ENCODE peak calls at places on chromosomes 1 and 21, in eight cellular contexts. One of them, this sample, is unnamed.
A peak's percentile ranks its signal among the peaks of the same experiment; 100 is the strongest.

GRCh38 chr1:147600119-147601111 is 59.1 kb downstream of the BCL9 start:
- DNase-seq in effector memory CD8-positive, alpha-beta T cell: peak; percentile 26
- DNase-seq in GM23248: peak; percentile 71
- DNase-seq in mesothelial cell of epicardium: no peak
- DNase-seq in activated CD4-positive, alpha-beta T cell treated with anti-CD3 and anti-CD28 coated beads for 24 hours: no peak
- DNase-seq in stimulated activated CD8-positive, alpha-beta memory T cell treated with anti-CD3 and anti-CD28 coated beads, Interleukin-7, amount 100 ng/mL, for 1 hour: no peak
- DNase-seq in fibroblast of lung: peak; percentile 39
- DNase-seq in NCI-H460: no peak
- DNase-seq in this sample: no peak

GRCh38 chr1:231192620-231193163 is 30.8 kb downstream of the TRIM67 start:
- DNase-seq in effector memory CD8-positive, alpha-beta T cell: no peak
- DNase-seq in GM23248: no peak
- DNase-seq in mesothelial cell of epicardium: no peak
- DNase-seq in activated CD4-positive, alpha-beta T cell treated with anti-CD3 and anti-CD28 coated beads for 24 hours: no peak
- DNase-seq in stimulated activated CD8-positive, alpha-beta memory T cell treated with anti-CD3 and anti-CD28 coated beads, Interleukin-7, amount 100 ng/mL, for 1 hour: no peak
- DNase-seq in fibroblast of lung: peak; percentile 48
- DNase-seq in NCI-H460: no peak
- DNase-seq in this sample: no peak

GRCh38 chr1:208084764-208085163 is 159.4 kb downstream of the PLXNA2 start:
- DNase-seq in effector memory CD8-positive, alpha-beta T cell: no peak
- DNase-seq in GM23248: no peak
- DNase-seq in mesothelial cell of epicardium: no peak
- DNase-seq in activated CD4-positive, alpha-beta T cell treated with anti-CD3 and anti-CD28 coated beads for 24 hours: no peak
- DNase-seq in stimulated activated CD8-positive, alpha-beta memory T cell treated with anti-CD3 and anti-CD28 coated beads, Interleukin-7, amount 100 ng/mL, for 1 hour: no peak
- DNase-seq in fibroblast of lung: no peak
- DNase-seq in NCI-H460: no peak
- DNase-seq in this sample: no peak

GRCh38 chr1:2956571-2956970 is 64.7 kb upstream of the ACTRT2 start:
- DNase-seq in effector memory CD8-positive, alpha-beta T cell: no peak
- DNase-seq in GM23248: no peak
- DNase-seq in mesothelial cell of epicardium: no peak
- DNase-seq in activated CD4-positive, alpha-beta T cell treated with anti-CD3 and anti-CD28 coated beads for 24 hours: no peak
- DNase-seq in stimulated activated CD8-positive, alpha-beta memory T cell treated with anti-CD3 and anti-CD28 coated beads, Interleukin-7, amount 100 ng/mL, for 1 hour: no peak
- DNase-seq in fibroblast of lung: no peak
- DNase-seq in NCI-H460: no peak
- DNase-seq in this sample: no peak

GRCh38 chr1:46190539-46190938 is 7.7 kb downstream of the POMGNT1 start:
- DNase-seq in effector memory CD8-positive, alpha-beta T cell: no peak
- DNase-seq in GM23248: no peak
- DNase-seq in mesothelial cell of epicardium: no peak
- DNase-seq in activated CD4-positive, alpha-beta T cell treated with anti-CD3 and anti-CD28 coated beads for 24 hours: no peak
- DNase-seq in stimulated activated CD8-positive, alpha-beta memory T cell treated with anti-CD3 and anti-CD28 coated beads, Interleukin-7, amount 100 ng/mL, for 1 hour: no peak
- DNase-seq in fibroblast of lung: no peak
- DNase-seq in NCI-H460: no peak
- DNase-seq in this sample: no peak

GRCh38 chr1:1437904-1438376 is 2.5 kb downstream of the VWA1 start:
- DNase-seq in effector memory CD8-positive, alpha-beta T cell: no peak
- DNase-seq in GM23248: peak; percentile 20
- DNase-seq in mesothelial cell of epicardium: no peak
- DNase-seq in activated CD4-positive, alpha-beta T cell treated with anti-CD3 and anti-CD28 coated beads for 24 hours: no peak
- DNase-seq in stimulated activated CD8-positive, alpha-beta memory T cell treated with anti-CD3 and anti-CD28 coated beads, Interleukin-7, amount 100 ng/mL, for 1 hour: no peak
- DNase-seq in fibroblast of lung: no peak
- DNase-seq in NCI-H460: no peak
- DNase-seq in this sample: no peak

GRCh38 chr1:43541721-43542401 is 11.2 kb downstream of the PTPRF start:
- DNase-seq in effector memory CD8-positive, alpha-beta T cell: no peak
- DNase-seq in GM23248: peak; percentile 52
- DNase-seq in mesothelial cell of epicardium: no peak
- DNase-seq in activated CD4-positive, alpha-beta T cell treated with anti-CD3 and anti-CD28 coated beads for 24 hours: no peak
- DNase-seq in stimulated activated CD8-positive, alpha-beta memory T cell treated with anti-CD3 and anti-CD28 coated beads, Interleukin-7, amount 100 ng/mL, for 1 hour: no peak
- DNase-seq in fibroblast of lung: peak; percentile 63
- DNase-seq in NCI-H460: no peak
- DNase-seq in this sample: no peak

GRCh38 chr1:67463298-67463960 is 33.2 kb upstream of the SERBP1 start:
- DNase-seq in effector memory CD8-positive, alpha-beta T cell: no peak
- DNase-seq in GM23248: no peak
- DNase-seq in mesothelial cell of epicardium: no peak
- DNase-seq in activated CD4-positive, alpha-beta T cell treated with anti-CD3 and anti-CD28 coated beads for 24 hours: no peak
- DNase-seq in stimulated activated CD8-positive, alpha-beta memory T cell treated with anti-CD3 and anti-CD28 coated beads, Interleukin-7, amount 100 ng/mL, for 1 hour: no peak
- DNase-seq in fibroblast of lung: peak; percentile 25
- DNase-seq in NCI-H460: no peak
- DNase-seq in this sample: no peak

GRCh38 chr1:10211805-10212405 is 1.5 kb downstream of the KIF1B start:
- DNase-seq in effector memory CD8-positive, alpha-beta T cell: no peak
- DNase-seq in GM23248: no peak
- DNase-seq in mesothelial cell of epicardium: no peak
- DNase-seq in activated CD4-positive, alpha-beta T cell treated with anti-CD3 and anti-CD28 coated beads for 24 hours: no peak
- DNase-seq in stimulated activated CD8-positive, alpha-beta memory T cell treated with anti-CD3 and anti-CD28 coated beads, Interleukin-7, amount 100 ng/mL, for 1 hour: no peak
- DNase-seq in fibroblast of lung: no peak
- DNase-seq in NCI-H460: no peak
- DNase-seq in this sample: no peak

GRCh38 chr21:42649122-42650032 is 4.0 kb upstream of the PDE9A start:
- DNase-seq in effector memory CD8-positive, alpha-beta T cell: no peak
- DNase-seq in GM23248: no peak
- DNase-seq in mesothelial cell of epicardium: no peak
- DNase-seq in activated CD4-positive, alpha-beta T cell treated with anti-CD3 and anti-CD28 coated beads for 24 hours: no peak
- DNase-seq in stimulated activated CD8-positive, alpha-beta memory T cell treated with anti-CD3 and anti-CD28 coated beads, Interleukin-7, amount 100 ng/mL, for 1 hour: no peak
- DNase-seq in fibroblast of lung: no peak
- DNase-seq in NCI-H460: no peak
- DNase-seq in this sample: no peak

GRCh38 chr1:181778630-181779285 is 282.8 kb downstream of the ZNF648 start:
- DNase-seq in effector memory CD8-positive, alpha-beta T cell: no peak
- DNase-seq in GM23248: no peak
- DNase-seq in mesothelial cell of epicardium: no peak
- DNase-seq in activated CD4-positive, alpha-beta T cell treated with anti-CD3 and anti-CD28 coated beads for 24 hours: no peak
- DNase-seq in stimulated activated CD8-positive, alpha-beta memory T cell treated with anti-CD3 and anti-CD28 coated beads, Interleukin-7, amount 100 ng/mL, for 1 hour: no peak
- DNase-seq in fibroblast of lung: no peak
- DNase-seq in NCI-H460: no peak
- DNase-seq in this sample: no peak

GRCh38 chr1:7584643-7585042 is 186.5 kb upstream of the VAMP3 start:
- DNase-seq in effector memory CD8-positive, alpha-beta T cell: no peak
- DNase-seq in GM23248: no peak
- DNase-seq in mesothelial cell of epicardium: no peak
- DNase-seq in activated CD4-positive, alpha-beta T cell treated with anti-CD3 and anti-CD28 coated beads for 24 hours: no peak
- DNase-seq in stimulated activated CD8-positive, alpha-beta memory T cell treated with anti-CD3 and anti-CD28 coated beads, Interleukin-7, amount 100 ng/mL, for 1 hour: no peak
- DNase-seq in fibroblast of lung: no peak
- DNase-seq in NCI-H460: no peak
- DNase-seq in this sample: no peak

GRCh38 chr1:29581256-29581655 is 344.9 kb downstream of the PTPRU start:
- DNase-seq in effector memory CD8-positive, alpha-beta T cell: no peak
- DNase-seq in GM23248: peak; percentile 28
- DNase-seq in mesothelial cell of epicardium: no peak
- DNase-seq in activated CD4-positive, alpha-beta T cell treated with anti-CD3 and anti-CD28 coated beads for 24 hours: no peak
- DNase-seq in stimulated activated CD8-positive, alpha-beta memory T cell treated with anti-CD3 and anti-CD28 coated beads, Interleukin-7, amount 100 ng/mL, for 1 hour: no peak
- DNase-seq in fibroblast of lung: no peak
- DNase-seq in NCI-H460: no peak
- DNase-seq in this sample: no peak

GRCh38 chr21:43806017-43806710 is 16.8 kb downstream of the RRP1 start:
- DNase-seq in effector memory CD8-positive, alpha-beta T cell: no peak
- DNase-seq in GM23248: no peak
- DNase-seq in mesothelial cell of epicardium: no peak
- DNase-seq in activated CD4-positive, alpha-beta T cell treated with anti-CD3 and anti-CD28 coated beads for 24 hours: no peak
- DNase-seq in stimulated activated CD8-positive, alpha-beta memory T cell treated with anti-CD3 and anti-CD28 coated beads, Interleukin-7, amount 100 ng/mL, for 1 hour: no peak
- DNase-seq in fibroblast of lung: no peak
- DNase-seq in NCI-H460: no peak
- DNase-seq in this sample: no peak

GRCh38 chr1:64041366-64042131 is 161.9 kb upstream of the UBE2U start:
- DNase-seq in effector memory CD8-positive, alpha-beta T cell: no peak
- DNase-seq in GM23248: no peak
- DNase-seq in mesothelial cell of epicardium: no peak
- DNase-seq in activated CD4-positive, alpha-beta T cell treated with anti-CD3 and anti-CD28 coated beads for 24 hours: no peak
- DNase-seq in stimulated activated CD8-positive, alpha-beta memory T cell treated with anti-CD3 and anti-CD28 coated beads, Interleukin-7, amount 100 ng/mL, for 1 hour: no peak
- DNase-seq in fibroblast of lung: no peak
- DNase-seq in NCI-H460: no peak
- DNase-seq in this sample: no peak

GRCh38 chr1:246893205-246893939 is 38.4 kb downstream of the AHCTF1 start:
- DNase-seq in effector memory CD8-positive, alpha-beta T cell: no peak
- DNase-seq in GM23248: no peak
- DNase-seq in mesothelial cell of epicardium: no peak
- DNase-seq in activated CD4-positive, alpha-beta T cell treated with anti-CD3 and anti-CD28 coated beads for 24 hours: no peak
- DNase-seq in stimulated activated CD8-positive, alpha-beta memory T cell treated with anti-CD3 and anti-CD28 coated beads, Interleukin-7, amount 100 ng/mL, for 1 hour: no peak
- DNase-seq in fibroblast of lung: no peak
- DNase-seq in NCI-H460: no peak
- DNase-seq in this sample: no peak

GRCh38 chr21:28111151-28111619 is 881.5 kb downstream of the LTN1 start:
- DNase-seq in effector memory CD8-positive, alpha-beta T cell: no peak
- DNase-seq in GM23248: peak; percentile 61
- DNase-seq in mesothelial cell of epicardium: no peak
- DNase-seq in activated CD4-positive, alpha-beta T cell treated with anti-CD3 and anti-CD28 coated beads for 24 hours: no peak
- DNase-seq in stimulated activated CD8-positive, alpha-beta memory T cell treated with anti-CD3 and anti-CD28 coated beads, Interleukin-7, amount 100 ng/mL, for 1 hour: no peak
- DNase-seq in fibroblast of lung: peak; percentile 99
- DNase-seq in NCI-H460: no peak
- DNase-seq in this sample: no peak

GRCh38 chr21:45886610-45887026 is 95.0 kb upstream of the COL6A1 start:
- DNase-seq in effector memory CD8-positive, alpha-beta T cell: no peak
- DNase-seq in GM23248: no peak
- DNase-seq in mesothelial cell of epicardium: no peak
- DNase-seq in activated CD4-positive, alpha-beta T cell treated with anti-CD3 and anti-CD28 coated beads for 24 hours: no peak
- DNase-seq in stimulated activated CD8-positive, alpha-beta memory T cell treated with anti-CD3 and anti-CD28 coated beads, Interleukin-7, amount 100 ng/mL, for 1 hour: no peak
- DNase-seq in fibroblast of lung: no peak
- DNase-seq in NCI-H460: no peak
- DNase-seq in this sample: no peak

GRCh38 chr1:177328251-177328650 is 157.5 kb downstream of the BRINP2 start:
- DNase-seq in effector memory CD8-positive, alpha-beta T cell: no peak
- DNase-seq in GM23248: peak; percentile 52
- DNase-seq in mesothelial cell of epicardium: no peak
- DNase-seq in activated CD4-positive, alpha-beta T cell treated with anti-CD3 and anti-CD28 coated beads for 24 hours: no peak
- DNase-seq in stimulated activated CD8-positive, alpha-beta memory T cell treated with anti-CD3 and anti-CD28 coated beads, Interleukin-7, amount 100 ng/mL, for 1 hour: no peak
- DNase-seq in fibroblast of lung: no peak
- DNase-seq in NCI-H460: no peak
- DNase-seq in this sample: no peak

GRCh38 chr1:110879758-110880606 is 7.0 kb downstream of the CD53 start:
- DNase-seq in effector memory CD8-positive, alpha-beta T cell: peak; percentile 49
- DNase-seq in GM23248: peak; percentile 16
- DNase-seq in mesothelial cell of epicardium: no peak
- DNase-seq in activated CD4-positive, alpha-beta T cell treated with anti-CD3 and anti-CD28 coated beads for 24 hours: peak; percentile 54
- DNase-seq in stimulated activated CD8-positive, alpha-beta memory T cell treated with anti-CD3 and anti-CD28 coated beads, Interleukin-7, amount 100 ng/mL, for 1 hour: peak; percentile 37
- DNase-seq in fibroblast of lung: no peak
- DNase-seq in NCI-H460: no peak
- DNase-seq in this sample: peak; percentile 76

GRCh38 chr1:155174334-155175280 is 958 bp downstream of the TRIM46 start:
- DNase-seq in effector memory CD8-positive, alpha-beta T cell: peak; percentile 34
- DNase-seq in GM23248: peak; percentile 45
- DNase-seq in mesothelial cell of epicardium: no peak
- DNase-seq in activated CD4-positive, alpha-beta T cell treated with anti-CD3 and anti-CD28 coated beads for 24 hours: peak; percentile 18
- DNase-seq in stimulated activated CD8-positive, alpha-beta memory T cell treated with anti-CD3 and anti-CD28 coated beads, Interleukin-7, amount 100 ng/mL, for 1 hour: no peak
- DNase-seq in fibroblast of lung: peak; percentile 34
- DNase-seq in NCI-H460: no peak
- DNase-seq in this sample: no peak

GRCh38 chr1:7899741-7900140 is 40.9 kb downstream of the TNFRSF9 start:
- DNase-seq in effector memory CD8-positive, alpha-beta T cell: no peak
- DNase-seq in GM23248: peak; percentile 33
- DNase-seq in mesothelial cell of epicardium: no peak
- DNase-seq in activated CD4-positive, alpha-beta T cell treated with anti-CD3 and anti-CD28 coated beads for 24 hours: no peak
- DNase-seq in stimulated activated CD8-positive, alpha-beta memory T cell treated with anti-CD3 and anti-CD28 coated beads, Interleukin-7, amount 100 ng/mL, for 1 hour: no peak
- DNase-seq in fibroblast of lung: no peak
- DNase-seq in NCI-H460: no peak
- DNase-seq in this sample: no peak

GRCh38 chr1:169959696-169960095 is 66.0 kb upstream of the SCYL3 start:
- DNase-seq in effector memory CD8-positive, alpha-beta T cell: no peak
- DNase-seq in GM23248: no peak
- DNase-seq in mesothelial cell of epicardium: no peak
- DNase-seq in activated CD4-positive, alpha-beta T cell treated with anti-CD3 and anti-CD28 coated beads for 24 hours: no peak
- DNase-seq in stimulated activated CD8-positive, alpha-beta memory T cell treated with anti-CD3 and anti-CD28 coated beads, Interleukin-7, amount 100 ng/mL, for 1 hour: no peak
- DNase-seq in fibroblast of lung: peak; percentile 8
- DNase-seq in NCI-H460: no peak
- DNase-seq in this sample: no peak

GRCh38 chr21:35395728-35396127 is 346.6 kb upstream of the RUNX1 start:
- DNase-seq in effector memory CD8-positive, alpha-beta T cell: no peak
- DNase-seq in GM23248: peak; percentile 16
- DNase-seq in mesothelial cell of epicardium: no peak
- DNase-seq in activated CD4-positive, alpha-beta T cell treated with anti-CD3 and anti-CD28 coated beads for 24 hours: no peak
- DNase-seq in stimulated activated CD8-positive, alpha-beta memory T cell treated with anti-CD3 and anti-CD28 coated beads, Interleukin-7, amount 100 ng/mL, for 1 hour: no peak
- DNase-seq in fibroblast of lung: no peak
- DNase-seq in NCI-H460: no peak
- DNase-seq in this sample: no peak

GRCh38 chr21:34797202-34797527 is 128.4 kb downstream of the CLIC6 start:
- DNase-seq in effector memory CD8-positive, alpha-beta T cell: no peak
- DNase-seq in GM23248: no peak
- DNase-seq in mesothelial cell of epicardium: no peak
- DNase-seq in activated CD4-positive, alpha-beta T cell treated with anti-CD3 and anti-CD28 coated beads for 24 hours: no peak
- DNase-seq in stimulated activated CD8-positive, alpha-beta memory T cell treated with anti-CD3 and anti-CD28 coated beads, Interleukin-7, amount 100 ng/mL, for 1 hour: no peak
- DNase-seq in fibroblast of lung: no peak
- DNase-seq in NCI-H460: no peak
- DNase-seq in this sample: no peak

GRCh38 chr1:111358964-111359363 is 68.3 kb downstream of the CHIA start:
- DNase-seq in effector memory CD8-positive, alpha-beta T cell: no peak
- DNase-seq in GM23248: no peak
- DNase-seq in mesothelial cell of epicardium: no peak
- DNase-seq in activated CD4-positive, alpha-beta T cell treated with anti-CD3 and anti-CD28 coated beads for 24 hours: no peak
- DNase-seq in stimulated activated CD8-positive, alpha-beta memory T cell treated with anti-CD3 and anti-CD28 coated beads, Interleukin-7, amount 100 ng/mL, for 1 hour: no peak
- DNase-seq in fibroblast of lung: no peak
- DNase-seq in NCI-H460: no peak
- DNase-seq in this sample: no peak

GRCh38 chr1:231933711-231934626 is 307.4 kb downstream of the DISC1 start:
- DNase-seq in effector memory CD8-positive, alpha-beta T cell: no peak
- DNase-seq in GM23248: no peak
- DNase-seq in mesothelial cell of epicardium: no peak
- DNase-seq in activated CD4-positive, alpha-beta T cell treated with anti-CD3 and anti-CD28 coated beads for 24 hours: no peak
- DNase-seq in stimulated activated CD8-positive, alpha-beta memory T cell treated with anti-CD3 and anti-CD28 coated beads, Interleukin-7, amount 100 ng/mL, for 1 hour: no peak
- DNase-seq in fibroblast of lung: peak; percentile 36
- DNase-seq in NCI-H460: no peak
- DNase-seq in this sample: no peak

GRCh38 chr1:56755911-56756310 is 63.3 kb downstream of the FYB2 start:
- DNase-seq in effector memory CD8-positive, alpha-beta T cell: no peak
- DNase-seq in GM23248: no peak
- DNase-seq in mesothelial cell of epicardium: no peak
- DNase-seq in activated CD4-positive, alpha-beta T cell treated with anti-CD3 and anti-CD28 coated beads for 24 hours: no peak
- DNase-seq in stimulated activated CD8-positive, alpha-beta memory T cell treated with anti-CD3 and anti-CD28 coated beads, Interleukin-7, amount 100 ng/mL, for 1 hour: no peak
- DNase-seq in fibroblast of lung: no peak
- DNase-seq in NCI-H460: no peak
- DNase-seq in this sample: no peak

GRCh38 chr1:12186277-12186985 is 19.6 kb downstream of the TNFRSF1B start:
- DNase-seq in effector memory CD8-positive, alpha-beta T cell: no peak
- DNase-seq in GM23248: no peak
- DNase-seq in mesothelial cell of epicardium: no peak
- DNase-seq in activated CD4-positive, alpha-beta T cell treated with anti-CD3 and anti-CD28 coated beads for 24 hours: no peak
- DNase-seq in stimulated activated CD8-positive, alpha-beta memory T cell treated with anti-CD3 and anti-CD28 coated beads, Interleukin-7, amount 100 ng/mL, for 1 hour: no peak
- DNase-seq in fibroblast of lung: no peak
- DNase-seq in NCI-H460: no peak
- DNase-seq in this sample: no peak